ENCODE peak calls at places on chromosomes 13 and 19, in seven cellular contexts. One of them, this sample, is unnamed.

GRCh38 chr13:88744289-88744688 is 1073.1 kb downstream of the SLITRK5 start:
- DNase-seq in EL: no peak
- DNase-seq in tibial artery: no peak
- DNase-seq in left colon: no peak
- DNase-seq in kidney epithelial cell: no peak
- DNase-seq in NCI-H774: no peak
- DNase-seq in choroid plexus epithelial cell: no peak
- DNase-seq in this sample: no peak

GRCh38 chr19:35127871-35128270 is 7.0 kb downstream of the LGI4 start:
- DNase-seq in choroid plexus epithelial cell: no peak
- DNase-seq in kidney epithelial cell: no peak
- DNase-seq in NCI-H774: no peak
- DNase-seq in EL: no peak
- DNase-seq in left colon: no peak
- DNase-seq in tibial artery: no peak
- DNase-seq in this sample: no peak

GRCh38 chr19:1324792-1325567 is 39.3 kb downstream of the EFNA2 start:
- DNase-seq in left colon: peak
- DNase-seq in tibial artery: no peak
- DNase-seq in EL: peak
- DNase-seq in choroid plexus epithelial cell: peak
- DNase-seq in NCI-H774: peak
- DNase-seq in kidney epithelial cell: no peak
- DNase-seq in this sample: peak

GRCh38 chr13:103291693-103292572 is 225.7 kb upstream of the SLC10A2 start:
- DNase-seq in tibial artery: no peak
- DNase-seq in EL: no peak
- DNase-seq in NCI-H774: no peak
- DNase-seq in left colon: no peak
- DNase-seq in choroid plexus epithelial cell: peak
- DNase-seq in kidney epithelial cell: no peak
- DNase-seq in this sample: no peak

GRCh38 chr19:11196406-11197287 is 698 bp downstream of the KANK2 start:
- DNase-seq in kidney epithelial cell: no peak
- DNase-seq in tibial artery: peak
- DNase-seq in choroid plexus epithelial cell: peak
- DNase-seq in left colon: no peak
- DNase-seq in NCI-H774: no peak
- DNase-seq in EL: peak
- DNase-seq in this sample: peak

GRCh38 chr13:48066310-48066989 is 28.5 kb downstream of the MED4 start:
- DNase-seq in left colon: no peak
- DNase-seq in EL: peak
- DNase-seq in choroid plexus epithelial cell: peak
- DNase-seq in tibial artery: no peak
- DNase-seq in kidney epithelial cell: no peak
- DNase-seq in NCI-H774: no peak
- DNase-seq in this sample: peak

GRCh38 chr13:98746968-98747367 is 5.5 kb downstream of the SLC15A1 start:
- DNase-seq in NCI-H774: no peak
- DNase-seq in tibial artery: no peak
- DNase-seq in choroid plexus epithelial cell: peak
- DNase-seq in left colon: no peak
- DNase-seq in kidney epithelial cell: peak
- DNase-seq in EL: peak
- DNase-seq in this sample: no peak

GRCh38 chr13:42968906-42969305 is 23.1 kb downstream of the EPSTI1 start:
- DNase-seq in tibial artery: no peak
- DNase-seq in NCI-H774: no peak
- DNase-seq in EL: no peak
- DNase-seq in choroid plexus epithelial cell: no peak
- DNase-seq in kidney epithelial cell: no peak
- DNase-seq in left colon: peak
- DNase-seq in this sample: no peak

GRCh38 chr13:39224841-39225240 is 186.6 kb downstream of the NHLRC3 start:
- DNase-seq in tibial artery: no peak
- DNase-seq in NCI-H774: no peak
- DNase-seq in EL: no peak
- DNase-seq in left colon: no peak
- DNase-seq in kidney epithelial cell: no peak
- DNase-seq in choroid plexus epithelial cell: no peak
- DNase-seq in this sample: no peak

GRCh38 chr13:113744197-113745000 is 14.6 kb upstream of the TMEM255B start:
- DNase-seq in choroid plexus epithelial cell: no peak
- DNase-seq in EL: no peak
- DNase-seq in kidney epithelial cell: no peak
- DNase-seq in tibial artery: no peak
- DNase-seq in left colon: peak
- DNase-seq in NCI-H774: peak
- DNase-seq in this sample: no peak

GRCh38 chr19:31648347-31648746 is 299.1 kb upstream of the TSHZ3 start:
- DNase-seq in EL: no peak
- DNase-seq in NCI-H774: no peak
- DNase-seq in choroid plexus epithelial cell: peak
- DNase-seq in tibial artery: no peak
- DNase-seq in left colon: no peak
- DNase-seq in kidney epithelial cell: peak
- DNase-seq in this sample: peak

GRCh38 chr13:46575321-46575721 is 22.4 kb downstream of the LRCH1 start:
- DNase-seq in choroid plexus epithelial cell: peak
- DNase-seq in EL: peak
- DNase-seq in left colon: no peak
- DNase-seq in tibial artery: no peak
- DNase-seq in kidney epithelial cell: no peak
- DNase-seq in NCI-H774: no peak
- DNase-seq in this sample: peak

GRCh38 chr13:106534844-106535551 is 464 bp downstream of the EFNB2 start:
- DNase-seq in EL: peak
- DNase-seq in NCI-H774: peak
- DNase-seq in choroid plexus epithelial cell: peak
- DNase-seq in kidney epithelial cell: no peak
- DNase-seq in left colon: no peak
- DNase-seq in tibial artery: no peak
- DNase-seq in this sample: peak

GRCh38 chr13:66933994-66934393 is 296.1 kb downstream of the PCDH9 start:
- DNase-seq in kidney epithelial cell: peak
- DNase-seq in tibial artery: no peak
- DNase-seq in NCI-H774: no peak
- DNase-seq in choroid plexus epithelial cell: peak
- DNase-seq in EL: peak
- DNase-seq in left colon: no peak
- DNase-seq in this sample: peak

GRCh38 chr19:47545061-47545948 is 27.6 kb downstream of the ZNF541 start:
- DNase-seq in choroid plexus epithelial cell: no peak
- DNase-seq in kidney epithelial cell: no peak
- DNase-seq in tibial artery: no peak
- DNase-seq in NCI-H774: no peak
- DNase-seq in left colon: no peak
- DNase-seq in EL: no peak
- DNase-seq in this sample: no peak